ENCODE peak calls at places on chromosomes 1 and 21, in ten cellular contexts. N is RCC 7860; C is stimulated activated CD8-positive, alpha-beta memory T cell treated with anti-CD3 and anti-CD28 coated beads, Interleukin-7, amount 100 ng/mL, for 1 hour; Y is DND-41; B is EH; A is EL; I is activated T-cell treated with anti-CD3 and anti-CD28 coated beads, Interleukin-2, amount 50 U/mL, for 72 hours; P is GM12878; S is globus pallidus; H is NCI-H748 treated with DMSO at 0.1 percent for 48 hours. Q is an unnamed sample.

GRCh38 chr21:28865488-28866186 is 127.0 kb downstream of the LTN1 start:
- DNase-seq in I (no peak), S (no peak), Y (no peak), A (no peak), P (no peak), C (no peak), N (no peak), B (no peak), H (no peak), Q (no peak)

GRCh38 chr1:43340559-43340958 is 2.9 kb downstream of the MPL start:
- DNase-seq in A (no peak), I (no peak), N (no peak), S (no peak), B (no peak), C (no peak), Y (no peak), P (no peak), H (no peak), Q (no peak)

GRCh38 chr1:13757693-13758092 is 57.7 kb downstream of the PRDM2 start:
- DNase-seq in A (no peak), B (no peak), I (no peak), H (no peak), N (no peak), C (no peak), S (no peak), Y (no peak), P (no peak), Q (no peak)

GRCh38 chr1:55257958-55258357 is 42.8 kb upstream of the USP24 start:
- DNase-seq in S (no peak), Y (peak), B (peak), I (peak), C (peak), P (peak), N (no peak), A (no peak), H (no peak), Q (no peak)

GRCh38 chr1:219304227-219305226 is 130.8 kb downstream of the LYPLAL1 start:
- DNase-seq in P (no peak), A (peak), S (no peak), H (no peak), Y (no peak), C (no peak), B (peak), I (no peak), N (peak), Q (no peak)

GRCh38 chr1:211474426-211474825 is 17.5 kb downstream of the RD3 start:
- DNase-seq in C (no peak), N (no peak), S (no peak), I (no peak), B (no peak), P (no peak), H (no peak), Y (no peak), A (no peak), Q (no peak)

GRCh38 chr1:41418868-41419583 is 57.8 kb downstream of the FOXO6 start:
- DNase-seq in P (no peak), H (no peak), N (peak), I (no peak), B (peak), S (no peak), Y (no peak), A (peak), C (no peak), Q (no peak)

GRCh38 chr1:36735939-36736730 is 253.4 kb upstream of the CSF3R start:
- DNase-seq in A (no peak), C (no peak), H (no peak), P (no peak), N (no peak), S (no peak), Y (no peak), I (no peak), B (no peak), Q (no peak)

GRCh38 chr1:84300991-84301758 is at the start of gene SAMD13:
- DNase-seq in N (no peak), C (no peak), B (peak), P (peak), H (peak), S (peak), Y (peak), I (peak), A (peak), Q (no peak)

GRCh38 chr1:163361123-163361934 is 39.6 kb downstream of the NUF2 start:
- DNase-seq in C (no peak), P (no peak), S (peak), I (no peak), H (peak), N (no peak), Y (no peak), B (peak), A (no peak), Q (no peak)

GRCh38 chr21:28971171-28971570 is 21.5 kb downstream of the LTN1 start:
- DNase-seq in S (peak), H (no peak), I (no peak), Y (no peak), B (peak), C (no peak), N (no peak), P (no peak), A (peak), Q (no peak)

Q was measured in SIG-M5.